ENCODE peak calls at places on chromosomes 16 and 17, in seven cellular contexts. U, C, D, X, M, E and Q are unnamed samples.

GRCh38 chr17:82592751-82593589 is 55.3 kb downstream of the WDR45B start:
- DNase-seq in C (peak), M (peak), E (peak), U (peak), D (peak), X (no peak), Q (peak)

GRCh38 chr16:25066747-25067631 is 44.6 kb upstream of the LCMT1 start:
- DNase-seq in D (peak), E (peak), C (peak), X (no peak), M (peak), U (peak), Q (peak)

GRCh38 chr16:88665148-88665547 is 2.3 kb upstream of the MVD start:
- DNase-seq in X (no peak), E (no peak), U (no peak), M (no peak), D (peak), C (no peak), Q (peak)

GRCh38 chr16:70267516-70267915 is 15.8 kb upstream of the EXOSC6 start:
- DNase-seq in E (peak), C (peak), M (peak), D (peak), U (peak), X (no peak), Q (peak)

GRCh38 chr17:50364715-50365114 is 8.3 kb downstream of the MRPL27 start:
- DNase-seq in U (peak), C (no peak), D (no peak), E (peak), X (no peak), M (peak), Q (no peak)

GRCh38 chr17:56822725-56823124 is 11.0 kb downstream of the C17orf67 start:
- DNase-seq in X (no peak), D (no peak), E (no peak), C (no peak), U (no peak), M (no peak), Q (no peak)

GRCh38 chr17:82775033-82775823 is 23.4 kb downstream of the TBCD start:
- DNase-seq in M (no peak), X (no peak), U (peak), E (peak), C (no peak), D (peak), Q (peak)

GRCh38 chr17:35254107-35254802 is 11.4 kb downstream of the SLFN5 start:
- DNase-seq in D (no peak), X (peak), C (peak), E (peak), M (peak), U (peak), Q (peak)

GRCh38 chr16:90046122-90046970 is 27.1 kb upstream of the DBNDD1 start:
- DNase-seq in X (no peak), U (no peak), M (no peak), C (no peak), E (no peak), D (no peak), Q (no peak)